ENCODE peak calls at places on chromosomes 2 and 18, in nine cellular contexts. N, H, D, V, R, S, J, X and C are unnamed samples.

GRCh38 chr2:14616950-14617349 is 15.6 kb upstream of the LRATD1 start:
- DNase-seq in N (no peak), X (no peak), R (no peak), S (no peak), H (no peak), D (no peak), J (no peak), V (no peak), C (no peak)

GRCh38 chr2:29147963-29148362 is 32.7 kb downstream of the CLIP4 start:
- DNase-seq in J (no peak), D (no peak), H (no peak), N (no peak), R (no peak), X (no peak), S (no peak), V (no peak), C (no peak)

GRCh38 chr2:98043101-98043500 is 43.9 kb upstream of the VWA3B start:
- DNase-seq in X (no peak), V (no peak), R (no peak), H (no peak), N (no peak), S (no peak), D (no peak), J (no peak), C (no peak)

GRCh38 chr18:65056575-65056974 is 694.2 kb upstream of the CDH7 start:
- DNase-seq in V (no peak), N (no peak), J (no peak), D (no peak), H (no peak), S (no peak), X (no peak), R (no peak), C (no peak)

GRCh38 chr2:237886702-237887481 is 27.5 kb downstream of the RAMP1 start:
- DNase-seq in R (no peak), V (no peak), D (peak), X (no peak), H (no peak), S (peak), N (no peak), J (no peak), C (no peak)

GRCh38 chr2:118973542-118973951 is 31.6 kb downstream of the MARCO start:
- DNase-seq in V (no peak), J (peak), H (no peak), D (peak), R (peak), S (peak), N (no peak), X (no peak), C (peak)

GRCh38 chr18:63520053-63520452 is 22.1 kb upstream of the SERPINB12 start:
- DNase-seq in J (no peak), H (no peak), S (no peak), X (no peak), D (no peak), V (no peak), R (no peak), N (no peak), C (no peak)

GRCh38 chr2:20012282-20013060 is at the start of gene MATN3:
- DNase-seq in D (peak), X (peak), R (peak), N (no peak), H (no peak), V (no peak), J (peak), S (peak), C (peak)

GRCh38 chr2:26623541-26624497 is 17.3 kb downstream of the CIB4 start:
- DNase-seq in D (peak), H (no peak), X (no peak), R (no peak), V (no peak), N (no peak), S (no peak), J (peak), C (no peak)

GRCh38 chr2:109218087-109218791 is 89.2 kb downstream of the SH3RF3 start:
- DNase-seq in X (no peak), J (no peak), H (no peak), S (no peak), N (no peak), D (no peak), V (no peak), R (no peak), C (no peak)

GRCh38 chr2:26904839-26905238 is 56.9 kb downstream of the DPYSL5 start:
- DNase-seq in N (no peak), R (no peak), H (no peak), D (no peak), X (peak), J (no peak), S (no peak), V (no peak), C (no peak)

GRCh38 chr2:219245899-219246230 is 586 bp downstream of the STK16 start:
- DNase-seq in J (no peak), D (peak), N (no peak), S (no peak), V (no peak), H (no peak), R (no peak), X (no peak), C (no peak)

GRCh38 chr18:78986018-78986481 is 6.4 kb downstream of the SALL3 start:
- DNase-seq in N (no peak), X (no peak), H (no peak), J (no peak), D (peak), V (no peak), R (no peak), S (no peak), C (no peak)

GRCh38 chr2:148756292-148756975 is 111.9 kb downstream of the EPC2 start:
- DNase-seq in X (no peak), V (no peak), J (no peak), R (no peak), D (no peak), S (no peak), H (no peak), N (peak), C (no peak)

GRCh38 chr2:46187112-46187618 is 110.0 kb upstream of the EPAS1 start:
- DNase-seq in S (no peak), H (no peak), X (peak), D (no peak), R (peak), V (no peak), J (no peak), N (peak), C (no peak)

GRCh38 chr2:205712508-205712907 is 30.2 kb downstream of the NRP2 start:
- DNase-seq in R (no peak), S (no peak), D (no peak), N (no peak), J (no peak), V (no peak), H (no peak), X (no peak), C (no peak)

GRCh38 chr2:174004900-174005605 is 39.9 kb upstream of the SP3 start:
- DNase-seq in J (no peak), R (no peak), X (no peak), S (peak), D (peak), H (no peak), V (no peak), N (no peak), C (peak)

GRCh38 chr18:72868666-72869661 is 1.2 kb upstream of the NETO1 start:
- DNase-seq in S (no peak), H (no peak), V (no peak), R (no peak), N (no peak), J (no peak), X (peak), D (no peak), C (no peak)

GRCh38 chr2:51782874-51783765 is 751.2 kb upstream of the NRXN1 start:
- DNase-seq in V (no peak), D (peak), J (no peak), R (no peak), X (no peak), H (no peak), S (no peak), N (no peak), C (no peak)

GRCh38 chr2:64295326-64296149 is 151.3 kb upstream of the PELI1 start:
- DNase-seq in R (no peak), N (no peak), V (no peak), J (no peak), S (no peak), D (no peak), H (no peak), X (peak), C (no peak)

GRCh38 chr2:144339048-144339447 is 180.9 kb downstream of the ZEB2 start:
- DNase-seq in J (no peak), R (no peak), N (no peak), H (no peak), V (no peak), D (no peak), X (no peak), S (no peak), C (no peak)

GRCh38 chr18:13730486-13730885 is 4.0 kb downstream of the RNMT start:
- DNase-seq in H (no peak), R (no peak), J (no peak), N (no peak), D (no peak), V (no peak), S (no peak), X (no peak), C (no peak)

GRCh38 chr2:150327546-150328495 is 159.6 kb downstream of the RND3 start:
- DNase-seq in X (no peak), N (no peak), J (no peak), D (no peak), V (no peak), S (no peak), R (no peak), H (no peak), C (no peak)

GRCh38 chr2:121790276-121790956 is 35.0 kb downstream of the TSN start:
- DNase-seq in R (peak), D (peak), N (peak), S (no peak), V (no peak), J (no peak), H (no peak), X (no peak), C (peak)

GRCh38 chr2:38600242-38600891 is 2.4 kb downstream of the HNRNPLL start:
- DNase-seq in S (no peak), H (no peak), J (no peak), X (no peak), R (no peak), V (no peak), N (no peak), D (peak), C (no peak)

GRCh38 chr18:74497308-74497640 is 1.1 kb downstream of the CNDP2 start:
- DNase-seq in D (no peak), J (no peak), X (no peak), N (no peak), S (no peak), R (no peak), V (no peak), H (no peak), C (no peak)

GRCh38 chr2:24304098-24304497 is 56.2 kb downstream of the ITSN2 start:
- DNase-seq in R (no peak), N (peak), D (peak), J (peak), X (no peak), V (no peak), H (peak), S (peak), C (no peak)

GRCh38 chr2:133956434-133956935 is 297.4 kb upstream of the MGAT5 start:
- DNase-seq in S (no peak), J (no peak), X (no peak), R (no peak), D (no peak), V (no peak), H (no peak), N (no peak), C (no peak)

GRCh38 chr2:181907005-181907549 is 15.5 kb downstream of the ITPRID2 start:
- DNase-seq in R (no peak), J (no peak), D (no peak), H (no peak), X (no peak), V (no peak), S (no peak), N (no peak), C (no peak)

GRCh38 chr2:70349921-70350685 is 48.2 kb upstream of the FAM136A start:
- DNase-seq in X (no peak), N (no peak), S (no peak), R (no peak), J (no peak), D (no peak), V (no peak), H (no peak), C (no peak)